ENCODE peak calls at places on chromosomes 12 and 14, in seven cellular contexts. K, O, D, Y, W, H and M are unnamed samples.

GRCh38 chr12:104275689-104276088 is 27.9 kb upstream of the EID3 start:
- DNase-seq in D (no peak), K (no peak), H (no peak), O (no peak), W (no peak), Y (no peak), M (no peak)

GRCh38 chr12:55996715-55997534 is at the start of gene SUOX:
- DNase-seq in H (peak), W (peak), D (peak), O (peak), Y (peak), K (peak), M (peak)

GRCh38 chr14:59306775-59307174 is 118.3 kb downstream of the DAAM1 start:
- DNase-seq in O (no peak), H (no peak), D (no peak), W (no peak), Y (no peak), K (no peak), M (no peak)

GRCh38 chr14:89491701-89492381 is 74.8 kb upstream of the FOXN3 start:
- DNase-seq in W (no peak), O (no peak), Y (no peak), K (no peak), H (no peak), D (peak), M (no peak)

GRCh38 chr12:115118177-115118724 is 434.3 kb upstream of the TBX3 start:
- DNase-seq in O (no peak), D (no peak), K (no peak), H (no peak), W (no peak), Y (no peak), M (no peak)

GRCh38 chr14:20422886-20423285 is 9.6 kb upstream of the TEP1 start:
- DNase-seq in O (no peak), D (no peak), W (no peak), K (no peak), H (no peak), Y (no peak), M (no peak)

GRCh38 chr14:68627050-68627867 is 165.6 kb downstream of the ZFP36L1 start:
- DNase-seq in Y (no peak), K (no peak), W (peak), D (peak), H (no peak), O (no peak), M (no peak)

GRCh38 chr12:77102691-77103090 is 37.3 kb upstream of the E2F7 start:
- DNase-seq in Y (no peak), W (no peak), H (no peak), D (no peak), O (peak), K (no peak), M (no peak)

GRCh38 chr12:114096461-114096860 is 130.3 kb upstream of the RBM19 start:
- DNase-seq in W (no peak), H (no peak), D (no peak), O (no peak), K (no peak), Y (no peak), M (no peak)

GRCh38 chr12:116164263-116164817 is 113.2 kb downstream of the MED13L start:
- DNase-seq in W (no peak), H (peak), D (no peak), O (no peak), Y (no peak), K (peak), M (no peak)

GRCh38 chr14:35347323-35348043 is 55.3 kb downstream of the PSMA6 start:
- DNase-seq in W (peak), D (peak), O (no peak), K (peak), H (peak), Y (no peak), M (no peak)

GRCh38 chr12:122427403-122427802 is 4.9 kb upstream of the CLIP1 start:
- DNase-seq in H (no peak), W (no peak), O (no peak), D (no peak), Y (no peak), K (no peak), M (no peak)

GRCh38 chr14:45085004-45085403 is 1.1 kb downstream of the PRPF39 start:
- DNase-seq in D (peak), H (no peak), W (no peak), K (peak), O (no peak), Y (no peak), M (no peak)

GRCh38 chr12:24470050-24470449 is 478.9 kb downstream of the BCAT1 start:
- DNase-seq in Y (no peak), W (no peak), K (no peak), H (no peak), O (no peak), D (no peak), M (no peak)

GRCh38 chr12:67486671-67487070 is 161.9 kb upstream of the DYRK2 start:
- DNase-seq in O (no peak), D (no peak), Y (no peak), W (no peak), H (no peak), K (no peak), M (no peak)

GRCh38 chr14:76708028-76708427 is 53.2 kb upstream of the VASH1 start:
- DNase-seq in Y (no peak), D (no peak), W (peak), K (no peak), O (no peak), H (no peak), M (no peak)

GRCh38 chr12:28899951-28900350 is 249.1 kb upstream of the FAR2 start:
- DNase-seq in H (no peak), Y (no peak), O (no peak), W (no peak), D (no peak), K (no peak), M (no peak)

GRCh38 chr12:62724947-62725447 is 210.0 kb downstream of the PPM1H start:
- DNase-seq in O (peak), W (no peak), Y (no peak), D (peak), K (peak), H (no peak), M (peak)

GRCh38 chr12:79614730-79615129 is 76.0 kb downstream of the PAWR start:
- DNase-seq in Y (no peak), W (no peak), H (no peak), O (no peak), K (no peak), D (no peak), M (peak)

GRCh38 chr14:97283450-97284230 is 486.5 kb downstream of the VRK1 start:
- DNase-seq in Y (no peak), O (no peak), D (no peak), H (no peak), W (no peak), K (no peak), M (no peak)

GRCh38 chr12:89756638-89757321 is 48.1 kb upstream of the ATP2B1 start:
- DNase-seq in O (peak), W (no peak), Y (peak), D (peak), K (peak), H (no peak), M (no peak)

GRCh38 chr12:25813843-25814242 is 144.6 kb upstream of the RASSF8 start:
- DNase-seq in Y (no peak), W (no peak), K (no peak), D (no peak), O (no peak), H (no peak), M (no peak)

GRCh38 chr12:29116414-29116813 is 32.7 kb upstream of the FAR2 start:
- DNase-seq in O (no peak), D (no peak), W (no peak), H (no peak), K (no peak), Y (no peak), M (no peak)

GRCh38 chr12:52546126-52546525 is 6.8 kb downstream of the KRT71 start:
- DNase-seq in O (no peak), W (peak), H (no peak), K (peak), Y (no peak), D (no peak), M (no peak)

GRCh38 chr14:99009875-99010274 is 262.1 kb downstream of the BCL11B start:
- DNase-seq in O (no peak), D (no peak), K (no peak), W (no peak), Y (no peak), H (no peak), M (no peak)

GRCh38 chr12:131205534-131205933 is 251.8 kb downstream of the ADGRD1 start:
- DNase-seq in Y (no peak), W (peak), O (no peak), K (no peak), H (peak), D (no peak), M (no peak)

GRCh38 chr14:50082784-50083466 is 33.4 kb downstream of the VCPKMT start:
- DNase-seq in O (no peak), K (no peak), D (no peak), Y (peak), H (no peak), W (no peak), M (no peak)

GRCh38 chr12:61780435-61780834 is 479.8 kb upstream of the USP15 start:
- DNase-seq in Y (no peak), K (no peak), O (no peak), H (no peak), W (no peak), D (no peak), M (no peak)

GRCh38 chr14:54470701-54471100 is 18.1 kb downstream of the GMFB start:
- DNase-seq in O (no peak), Y (no peak), H (no peak), D (no peak), W (no peak), K (no peak), M (no peak)

GRCh38 chr12:6968426-6968825 is 2.0 kb downstream of the PHB2 start:
- DNase-seq in D (no peak), O (no peak), H (no peak), K (no peak), Y (no peak), W (no peak), M (no peak)

GRCh38 chr12:113135178-113136127 is at the start of gene RASAL1:
- DNase-seq in O (peak), W (peak), H (peak), Y (no peak), D (peak), K (peak), M (peak)

GRCh38 chr14:84420236-84420635 is 1109.7 kb upstream of the FLRT2 start:
- DNase-seq in H (no peak), W (no peak), D (no peak), K (no peak), Y (no peak), O (no peak), M (no peak)

GRCh38 chr12:69880566-69880965 is 55.5 kb downstream of the MYRFL start:
- DNase-seq in H (no peak), K (no peak), D (no peak), W (no peak), O (peak), Y (no peak), M (no peak)

GRCh38 chr12:28110329-28110728 is 79.9 kb upstream of the CCDC91 start:
- DNase-seq in K (peak), O (no peak), W (no peak), H (no peak), Y (no peak), D (no peak), M (peak)

GRCh38 chr14:56716705-56717104 is 93.6 kb downstream of the OTX2 start:
- DNase-seq in Y (no peak), O (no peak), K (no peak), W (no peak), D (no peak), H (no peak), M (no peak)

GRCh38 chr12:127567531-127567930 is 699.4 kb upstream of the TMEM132C start:
- DNase-seq in H (no peak), K (no peak), Y (no peak), O (no peak), D (no peak), W (no peak), M (no peak)

GRCh38 chr12:57240926-57241555 is 9.9 kb downstream of the STAC3 start:
- DNase-seq in D (no peak), H (peak), K (no peak), Y (no peak), O (no peak), W (peak), M (no peak)

DNA sequence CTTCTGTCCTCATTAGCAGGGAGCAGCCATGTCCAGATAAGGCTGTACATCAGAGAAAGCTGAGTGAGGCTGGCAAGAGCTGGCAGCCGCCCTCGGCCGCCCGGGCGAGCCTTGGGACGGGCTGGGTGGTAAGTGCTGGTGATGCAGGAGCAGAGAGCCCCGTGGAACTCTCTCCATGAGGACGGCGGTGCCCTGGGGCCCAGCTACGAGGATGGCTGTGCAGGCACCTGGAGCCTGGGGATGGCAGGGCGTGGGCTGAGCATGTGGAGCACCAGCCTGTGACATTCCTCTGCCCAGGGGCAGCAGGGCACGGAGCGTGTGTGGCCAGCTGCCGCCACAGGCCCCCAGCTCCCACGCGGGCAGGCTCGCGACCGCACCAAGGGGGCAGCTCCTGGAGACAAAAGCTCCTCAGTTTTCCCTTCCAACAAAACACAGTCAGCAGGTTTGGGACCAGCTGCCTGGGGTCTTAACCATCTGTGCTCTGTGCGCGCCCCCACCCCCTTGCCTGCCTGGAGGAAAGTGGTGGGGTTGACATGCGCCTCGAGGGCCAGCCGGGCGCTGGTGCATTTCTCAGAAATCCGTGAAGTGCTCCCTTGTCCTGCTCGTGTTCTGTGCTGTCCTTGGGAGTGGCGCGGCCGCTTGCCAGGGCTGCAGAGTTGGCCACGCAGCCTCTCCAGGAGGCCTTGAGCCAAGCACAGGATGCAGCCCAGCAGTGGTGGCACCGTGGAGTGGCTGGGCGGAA is 21.4 kb downstream of the PACS2 start:
- DNase-seq in K (no peak), Y (no peak), W (no peak), D (no peak), H (no peak), O (no peak), M (no peak)
- TF ChIP-seq JUND in K (no peak), Y (no peak), W (no peak), D (no peak), H (no peak), O (no peak), M (no peak)

GRCh38 chr12:101841069-101841468 is 10.3 kb upstream of the GNPTAB start:
- DNase-seq in K (no peak), W (no peak), O (no peak), H (no peak), Y (no peak), D (no peak), M (no peak)

GRCh38 chr12:101838628-101839323 is 8.0 kb upstream of the GNPTAB start:
- DNase-seq in D (no peak), O (no peak), H (no peak), K (no peak), W (no peak), Y (no peak), M (no peak)

GRCh38 chr12:101845312-101845711 is 14.6 kb upstream of the GNPTAB start:
- DNase-seq in O (no peak), W (no peak), K (no peak), D (no peak), H (no peak), Y (no peak), M (no peak)

GRCh38 chr12:101839324-101840283 is 8.8 kb upstream of the GNPTAB start:
- DNase-seq in W (peak), K (peak), D (peak), Y (no peak), O (peak), H (peak), M (peak)
- TF ChIP-seq JUND in W (no peak), K (no peak), D (no peak), Y (no peak), O (no peak), H (no peak), M (no peak)

DNA sequence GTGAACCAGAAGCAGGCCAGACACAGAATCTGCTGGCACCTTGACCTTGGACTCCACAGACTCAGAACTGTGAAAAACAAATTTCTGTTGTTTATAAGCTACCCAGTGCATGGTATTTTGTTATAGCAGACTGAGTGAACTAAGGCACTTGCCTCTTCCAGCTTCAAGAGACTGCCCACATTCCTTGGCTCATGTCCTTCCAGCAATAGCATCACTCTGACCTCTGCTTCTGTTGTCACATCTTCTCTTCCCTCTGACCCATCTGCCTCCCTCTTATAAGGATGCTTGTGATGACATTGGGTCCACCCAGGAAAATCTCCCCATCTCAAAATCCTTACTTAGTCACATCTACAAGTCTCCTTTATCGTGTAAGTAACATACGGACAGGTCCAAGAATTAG is 200.4 kb downstream of the PIK3C2G start:
- DNase-seq in O (no peak), K (no peak), W (no peak), D (no peak), Y (no peak), H (no peak), M (no peak)
- TF ChIP-seq JUND in O (no peak), K (no peak), W (no peak), D (no peak), Y (no peak), H (no peak), M (no peak)

GRCh38 chr12:120101617-120102016 is 14.9 kb downstream of the RAB35 start:
- DNase-seq in Y (no peak), K (no peak), O (no peak), D (no peak), H (no peak), W (no peak), M (peak)
- TF ChIP-seq JUND in Y (no peak), K (no peak), O (no peak), D (no peak), H (no peak), W (no peak), M (no peak)

GRCh38 chr12:4269279-4269991 is 4.1 kb upstream of the CCND2 start:
- DNase-seq in W (peak), O (no peak), D (no peak), H (peak), Y (no peak), K (peak), M (no peak)
- TF ChIP-seq JUND in W (no peak), O (no peak), D (no peak), H (no peak), Y (peak), K (no peak), M (no peak)

GRCh38 chr12:105846331-105846730 is 292.4 kb downstream of the NUAK1 start:
- DNase-seq in Y (no peak), D (no peak), H (no peak), O (no peak), W (no peak), K (no peak), M (no peak)

GRCh38 chr12:105840384-105840783 is 298.4 kb downstream of the NUAK1 start:
- DNase-seq in W (no peak), D (no peak), H (no peak), Y (no peak), O (no peak), K (peak), M (no peak)

GRCh38 chr12:105841880-105842279 is 296.9 kb downstream of the NUAK1 start:
- DNase-seq in H (no peak), D (no peak), Y (no peak), K (no peak), W (no peak), O (no peak), M (no peak)

GRCh38 chr12:105848286-105848685 is 290.5 kb downstream of the NUAK1 start:
- DNase-seq in O (no peak), H (no peak), K (no peak), Y (no peak), W (no peak), D (no peak), M (no peak)

GRCh38 chr12:105843989-105844768 is 294.6 kb downstream of the NUAK1 start:
- DNase-seq in K (peak), H (no peak), O (no peak), D (no peak), Y (no peak), W (no peak), M (no peak)
- TF ChIP-seq JUND in K (no peak), H (no peak), O (no peak), D (no peak), Y (no peak), W (no peak), M (no peak)

DNA sequence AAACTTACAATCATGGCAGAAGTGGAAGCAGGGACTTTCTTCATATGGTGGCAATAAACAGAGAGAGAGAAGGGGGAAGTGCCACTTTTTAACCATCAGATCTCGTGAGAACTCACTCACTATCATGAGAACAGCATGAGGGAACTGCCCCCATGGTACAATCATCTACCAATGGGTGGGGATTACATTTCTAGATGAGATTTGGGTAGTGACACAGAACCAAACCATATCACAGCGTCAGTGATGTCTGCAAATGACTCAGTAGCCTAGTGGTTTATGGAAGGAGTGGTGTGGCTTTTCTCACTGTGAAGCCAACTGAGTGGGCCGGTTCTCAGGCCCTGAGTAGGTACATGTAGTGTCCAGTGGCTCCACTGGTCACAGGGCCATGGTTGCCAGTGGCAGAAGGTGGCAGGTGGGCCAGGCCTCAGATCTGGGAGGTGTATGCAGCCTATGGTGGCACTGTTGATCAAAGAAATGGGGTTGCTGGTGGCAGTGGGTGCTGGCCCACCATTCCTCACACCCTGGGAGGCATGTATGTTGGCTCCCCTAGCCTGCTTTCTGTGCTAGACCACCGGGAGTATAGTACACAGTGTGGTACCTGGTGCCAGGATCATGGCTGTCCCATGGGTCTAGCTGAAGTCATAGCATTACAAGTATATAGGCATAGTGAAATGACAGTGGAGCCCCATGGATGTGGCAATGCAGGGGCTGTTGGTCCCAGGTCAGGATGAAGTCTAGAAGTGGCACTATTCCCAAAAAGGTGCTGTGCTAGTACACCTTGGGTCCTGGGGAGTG is 191.9 kb downstream of the NUBPL start:
- DNase-seq in W (no peak), D (no peak), Y (peak), O (no peak), K (no peak), H (no peak), M (no peak)
- TF ChIP-seq JUND in W (no peak), D (no peak), Y (no peak), O (no peak), K (no peak), H (no peak), M (no peak)

DNA sequence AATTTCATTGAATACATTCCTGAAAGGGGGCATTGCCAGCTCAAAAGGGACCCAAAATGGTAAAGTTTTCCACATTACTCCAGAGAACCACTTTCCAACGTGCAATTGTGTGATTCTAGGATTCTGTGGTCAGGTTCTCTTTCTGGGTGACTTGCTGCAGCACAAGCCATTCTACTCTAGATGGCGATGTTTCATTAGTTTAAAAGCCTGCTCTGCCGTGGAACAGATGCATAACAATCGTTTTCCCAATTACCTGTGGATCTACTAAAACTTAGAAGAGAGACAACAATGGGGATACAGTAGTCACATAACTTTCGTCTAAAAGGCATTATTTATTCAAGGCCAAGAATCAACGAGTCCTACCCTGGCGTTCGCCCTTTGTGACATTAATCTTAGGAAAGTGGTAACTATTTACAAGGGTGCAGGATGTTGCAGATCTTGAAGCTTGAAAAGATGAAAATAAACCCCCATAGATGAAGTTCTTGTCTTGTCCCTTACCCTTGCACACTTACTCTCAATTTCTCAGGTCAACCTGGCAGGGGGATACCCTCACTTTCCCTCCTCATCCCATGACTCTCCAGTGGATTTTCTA is 400.9 kb downstream of the SNAPC1 start:
- DNase-seq in Y (no peak), D (peak), K (peak), O (peak), H (peak), W (no peak), M (peak)
- TF ChIP-seq JUND in Y (no peak), D (no peak), K (no peak), O (no peak), H (no peak), W (no peak), M (no peak)